ENCODE peak calls at places on chromosomes 1 and 21, in ten cellular contexts. F is spleen, T is A549, N is breast epithelium, L is K562, R is adrenal gland, K is ovary, I is heart left ventricle, Y is NB4, M is GM12878. Q is an unnamed sample.

GRCh38 chr1:40507973-40508372 is 594 bp upstream of the EXO5 start:
- DNase-seq in F (no peak), T (no peak), N (no peak), L (no peak), R (no peak), K (no peak), I (no peak), Y (no peak), M (no peak), Q (no peak)

GRCh38 chr1:93222987-93223675 is 42.6 kb downstream of the CCDC18 start:
- DNase-seq in F (no peak), T (no peak), N (no peak), L (no peak), R (no peak), K (no peak), I (no peak), Y (no peak), M (no peak), Q (no peak)

GRCh38 chr21:39647476-39647875 is 34.7 kb downstream of the B3GALT5 start:
- DNase-seq in F (no peak), T (no peak), N (no peak), L (no peak), R (no peak), K (no peak), I (no peak), Y (peak; percentile 15), M (no peak), Q (no peak)

GRCh38 chr1:112337028-112337531 is 58.9 kb upstream of the CTTNBP2NL start:
- DNase-seq in F (no peak), T (peak; percentile 44), N (no peak), L (peak; percentile 49), R (peak; percentile 24), K (peak; percentile 20), I (peak; percentile 53), Y (peak; percentile 44), M (no peak), Q (peak; percentile 31)

GRCh38 chr1:211711313-211711712 is 35.9 kb upstream of the NEK2 start:
- DNase-seq in F (no peak), T (no peak), N (no peak), L (no peak), R (no peak), K (no peak), I (no peak), Y (peak; percentile 45), M (no peak), Q (no peak)

GRCh38 chr1:209645574-209646452 is 6.4 kb downstream of the LAMB3 start:
- DNase-seq in F (no peak), T (no peak), N (no peak), L (peak; percentile 55), R (no peak), K (no peak), I (no peak), Y (no peak), M (no peak), Q (no peak)

GRCh38 chr1:31515936-31516335 is 60.4 kb upstream of the TINAGL1 start:
- DNase-seq in F (no peak), T (no peak), N (no peak), L (no peak), R (no peak), K (no peak), I (no peak), Y (no peak), M (no peak), Q (no peak)

GRCh38 chr1:80217377-80217986 is 1211.0 kb upstream of the ADGRL4 start:
- DNase-seq in F (no peak), T (peak; percentile 11), N (no peak), L (no peak), R (peak; percentile 66), K (peak; percentile 19), I (no peak), Y (peak; percentile 19), M (no peak), Q (no peak)

GRCh38 chr1:185467125-185467524 is 150.1 kb upstream of the IVNS1ABP start:
- DNase-seq in F (no peak), T (no peak), N (no peak), L (no peak), R (no peak), K (no peak), I (no peak), Y (no peak), M (no peak), Q (no peak)

GRCh38 chr1:9376886-9377333 is 84.2 kb downstream of the SPSB1 start:
- DNase-seq in F (no peak), T (no peak), N (no peak), L (no peak), R (no peak), K (peak; percentile 89), I (peak; percentile 57), Y (no peak), M (no peak), Q (peak; percentile 24)

GRCh38 chr1:54557956-54558355 is 9.9 kb downstream of the ACOT11 start:
- DNase-seq in F (no peak), T (no peak), N (no peak), L (no peak), R (no peak), K (no peak), I (no peak), Y (peak; percentile 30), M (no peak), Q (no peak)

GRCh38 chr21:20875741-20876140 is 122.5 kb upstream of the NCAM2 start:
- DNase-seq in F (no peak), T (no peak), N (no peak), L (no peak), R (no peak), K (no peak), I (no peak), Y (no peak), M (no peak), Q (no peak)

DNA sequence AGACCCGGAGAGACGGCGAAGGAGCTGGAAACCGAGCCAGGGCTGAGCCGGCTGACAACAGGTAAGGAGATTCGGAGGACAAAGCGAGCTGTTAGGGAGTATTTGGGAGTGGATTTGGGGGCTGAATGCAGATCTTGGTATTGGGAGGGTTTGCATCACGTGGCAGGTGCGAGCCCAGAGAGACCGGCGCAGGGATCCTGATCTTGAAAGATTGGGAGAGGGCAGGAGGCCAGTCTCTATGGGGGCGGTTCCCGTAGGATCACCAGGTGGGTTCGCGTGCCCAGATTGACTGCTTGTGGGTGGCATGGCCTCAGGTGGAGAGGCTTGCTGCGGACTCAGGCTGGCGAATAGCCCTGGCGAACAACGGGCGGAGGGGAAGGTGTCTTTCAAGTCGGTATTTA is 204 bp downstream of the CIART start:
- DNase-seq in F (peak; percentile 77), T (no peak), N (peak; percentile 60), L (no peak), R (no peak), K (no peak), I (no peak), Y (no peak), M (no peak), Q (no peak)
- TF ChIP-seq POLR2A in F (no peak), T (no peak), N (no peak), L (no peak), R (peak; percentile 84), K (no peak), I (no peak), Y (no peak), M (no peak), Q (no peak)

DNA sequence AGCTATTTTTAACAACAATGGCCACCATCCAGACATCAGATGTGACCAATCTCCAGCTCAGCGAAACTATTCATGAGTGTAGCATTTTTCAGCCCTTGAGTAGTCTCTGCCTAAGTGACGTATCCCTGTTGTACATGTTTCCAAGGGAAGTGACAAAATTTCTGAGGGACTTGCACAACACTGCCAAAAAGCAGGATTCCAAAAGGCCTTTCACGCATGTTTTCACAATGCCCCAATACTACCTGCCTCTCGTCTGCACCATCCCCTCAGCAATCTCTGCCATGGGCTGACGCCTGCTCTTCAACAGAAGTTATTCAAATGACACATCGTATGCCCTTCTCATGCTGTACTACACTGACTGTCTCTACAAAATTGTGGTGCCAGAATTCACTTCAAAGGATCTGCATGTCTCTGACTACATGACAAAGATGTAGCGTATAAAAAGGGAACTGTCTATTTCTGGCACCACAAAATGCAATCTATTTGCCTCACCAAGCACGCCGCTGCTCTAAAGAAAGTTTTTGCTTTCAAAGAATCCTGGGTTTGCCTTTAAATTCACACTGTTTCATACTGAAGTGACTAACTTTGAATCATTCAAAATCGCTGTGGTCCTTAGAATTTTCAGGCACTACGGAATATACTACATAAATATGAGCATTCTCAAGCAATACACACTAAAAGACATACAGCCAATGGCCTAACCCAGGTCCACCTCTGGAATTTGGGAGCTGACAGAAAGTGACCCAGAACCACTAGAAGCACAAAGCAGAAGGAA is 32.9 kb downstream of the JAK1 start:
- DNase-seq in F (no peak), T (no peak), N (peak; percentile 31), L (no peak), R (peak; percentile 75), K (peak; percentile 33), I (peak; percentile 36), Y (peak; percentile 18), M (no peak), Q (no peak)
- H3K4me3 ChIP-seq in F (no peak overlapping the region), T (peak overlapping the region; percentile 22), N (peak overlapping the region; percentile 5), L (no peak overlapping the region), R (peak overlapping the region; percentile 5), K (no peak overlapping the region), I (no peak overlapping the region), Y (no peak overlapping the region), M (no peak overlapping the region), Q (no peak overlapping the region)

GRCh38 chr1:3453891-3454810 is at the start of gene ARHGEF16:
- DNase-seq in F (no peak), T (peak; percentile 51), N (peak; percentile 71), L (peak; percentile 92), R (no peak), K (peak; percentile 49), I (peak; percentile 50), Y (peak; percentile 70), M (no peak), Q (peak; percentile 90)
- TF ChIP-seq POLR2A in F (no peak), T (no peak), N (no peak), L (no peak), R (no peak), K (no peak), I (no peak), Y (no peak), M (no peak), Q (no peak)

GRCh38 chr1:22141948-22142314 is 966 bp downstream of the WNT4 start:
- DNase-seq in F (no peak), T (no peak), N (no peak), L (no peak), R (no peak), K (no peak), I (no peak), Y (no peak), M (no peak), Q (no peak)

GRCh38 chr1:22142315-22143064 is 407 bp downstream of the WNT4 start:
- DNase-seq in F (no peak), T (peak; percentile 25), N (no peak), L (peak; percentile 54), R (no peak), K (peak; percentile 54), I (no peak), Y (no peak), M (no peak), Q (peak; percentile 42)

GRCh38 chr1:22140681-22141080 is 2.2 kb downstream of the WNT4 start:
- DNase-seq in F (no peak), T (no peak), N (no peak), L (no peak), R (no peak), K (no peak), I (no peak), Y (no peak), M (no peak), Q (peak; percentile 12)

GRCh38 chr1:22143065-22143514 is at the start of gene WNT4:
- DNase-seq in F (no peak), T (peak; percentile 29), N (no peak), L (peak; percentile 97), R (peak; percentile 39), K (no peak), I (no peak), Y (no peak), M (no peak), Q (peak; percentile 58)

GRCh38 chr1:22141493-22141892 is 1.4 kb downstream of the WNT4 start:
- DNase-seq in F (no peak), T (no peak), N (no peak), L (no peak), R (no peak), K (no peak), I (no peak), Y (no peak), M (no peak), Q (no peak)
- H3K4me3 ChIP-seq in F (no peak overlapping the region), T (no peak overlapping the region), N (peak overlapping the region; percentile 80), L (no peak overlapping the region), R (peak overlapping the region; percentile 68), K (no peak overlapping the region), I (no peak overlapping the region), Y (no peak overlapping the region), M (no peak overlapping the region), Q (peak overlapping the region; percentile 51)